ENCODE peak calls at places on chromosomes 12 and 14, in four cellular contexts. Y, V, N and X are unnamed samples.

GRCh38 chr14:100059433-100059781 is 5.8 kb upstream of the EVL start:
- DNase-seq in Y (peak), V (no peak), N (no peak), X (no peak)

GRCh38 chr14:92565718-92566115 is 52.1 kb downstream of the RIN3 start:
- DNase-seq in Y (peak), V (no peak), N (no peak), X (no peak)

GRCh38 chr12:46266869-46267617 is 1.8 kb downstream of the SLC38A1 start:
- DNase-seq in Y (peak), V (peak), N (peak), X (peak)

GRCh38 chr12:12008931-12009611 is 61.7 kb upstream of the BCL2L14 start:
- DNase-seq in Y (peak), V (peak), N (peak), X (no peak)

GRCh38 chr14:75040959-75041358 is 10.3 kb downstream of the MLH3 start:
- DNase-seq in Y (no peak), V (no peak), N (no peak), X (no peak)

GRCh38 chr14:76968621-76969063 is 59.9 kb downstream of the IRF2BPL start:
- DNase-seq in Y (no peak), V (no peak), N (no peak), X (no peak)

GRCh38 chr12:111055181-111055880 is 135.0 kb upstream of the MYL2 start:
- DNase-seq in Y (no peak), V (no peak), N (no peak), X (no peak)

GRCh38 chr12:124365726-124366430 is 71.0 kb downstream of the RFLNA start:
- DNase-seq in Y (no peak), V (no peak), N (no peak), X (no peak)

GRCh38 chr14:68372363-68372762 is 420.5 kb downstream of the ZFP36L1 start:
- DNase-seq in Y (no peak), V (no peak), N (no peak), X (no peak)

GRCh38 chr12:27635349-27635972 is 60.8 kb upstream of the REP15 start:
- DNase-seq in Y (peak), V (peak), N (peak), X (no peak)

GRCh38 chr12:79535751-79536150 is 155.0 kb downstream of the PAWR start:
- DNase-seq in Y (no peak), V (no peak), N (no peak), X (no peak)

GRCh38 chr12:6141048-6141447 is 16.6 kb upstream of the VWF start:
- DNase-seq in Y (no peak), V (no peak), N (peak), X (no peak)

GRCh38 chr14:59919582-59920377 is at the start of gene LRRC9:
- DNase-seq in Y (no peak), V (peak), N (peak), X (peak)

GRCh38 chr14:69928111-69928523 is 48.9 kb downstream of the SMOC1 start:
- DNase-seq in Y (no peak), V (no peak), N (no peak), X (no peak)

GRCh38 chr12:18139989-18140596 is 50.1 kb upstream of the RERGL start:
- DNase-seq in Y (no peak), V (peak), N (peak), X (no peak)

GRCh38 chr12:109302358-109302757 is 6.7 kb downstream of the FOXN4 start:
- DNase-seq in Y (no peak), V (peak), N (peak), X (no peak)

GRCh38 chr12:53051058-53051880 is 1.4 kb downstream of the TNS2 start:
- DNase-seq in Y (no peak), V (no peak), N (no peak), X (peak)

GRCh38 chr14:36583242-36584166 is 1.1 kb upstream of the NKX2-8 start:
- DNase-seq in Y (no peak), V (no peak), N (no peak), X (no peak)

GRCh38 chr12:44875417-44875953 is 630 bp downstream of the NELL2 start:
- DNase-seq in Y (no peak), V (no peak), N (peak), X (no peak)

GRCh38 chr12:23542187-23542586 is 407.3 kb downstream of the SOX5 start:
- DNase-seq in Y (no peak), V (no peak), N (no peak), X (no peak)

GRCh38 chr14:75781096-75781495 is 120.0 kb downstream of the TTLL5 start:
- DNase-seq in Y (no peak), V (no peak), N (no peak), X (no peak)

GRCh38 chr14:99627510-99628381 is 17.2 kb upstream of the HHIPL1 start:
- DNase-seq in Y (no peak), V (no peak), N (no peak), X (no peak)

GRCh38 chr12:45464699-45465098 is 248.8 kb downstream of the ANO6 start:
- DNase-seq in Y (no peak), V (no peak), N (no peak), X (no peak)

GRCh38 chr12:60539592-60539991 is 943.8 kb downstream of the SLC16A7 start:
- DNase-seq in Y (no peak), V (peak), N (no peak), X (no peak)

GRCh38 chr12:19744760-19745218 is 305.5 kb downstream of the AEBP2 start:
- DNase-seq in Y (no peak), V (no peak), N (no peak), X (no peak)

GRCh38 chr12:58408516-58408915 is 467.1 kb downstream of the ATP23 start:
- DNase-seq in Y (no peak), V (no peak), N (no peak), X (no peak)

GRCh38 chr12:132365226-132365625 is 35.8 kb upstream of the GALNT9 start:
- DNase-seq in Y (no peak), V (no peak), N (no peak), X (no peak)

GRCh38 chr12:55673638-55674037 is 34.1 kb downstream of the ITGA7 start:
- DNase-seq in Y (no peak), V (peak), N (peak), X (peak)

GRCh38 chr14:73723799-73724621 is 9.8 kb upstream of the PNMA1 start:
- DNase-seq in Y (peak), V (peak), N (no peak), X (peak)

GRCh38 chr12:129771238-129771637 is 132.6 kb downstream of the TMEM132D start:
- DNase-seq in Y (no peak), V (no peak), N (no peak), X (no peak)

GRCh38 chr14:23095196-23096108 is at the start of gene C14orf119:
- DNase-seq in Y (peak), V (peak), N (peak), X (peak)

GRCh38 chr14:58280954-58281787 is 17.2 kb upstream of the ARID4A start:
- DNase-seq in Y (no peak), V (peak), N (no peak), X (no peak)

GRCh38 chr12:53518381-53518780 is 11.1 kb upstream of the NPFF start:
- DNase-seq in Y (no peak), V (no peak), N (no peak), X (no peak)

GRCh38 chr12:6250343-6250742 is 50.1 kb downstream of the CD9 start:
- DNase-seq in Y (no peak), V (no peak), N (no peak), X (no peak)

GRCh38 chr12:94535614-94535932 is 75.9 kb upstream of the CEP83 start:
- DNase-seq in Y (no peak), V (no peak), N (no peak), X (no peak)

GRCh38 chr14:24182110-24182882 is 6.3 kb downstream of the IPO4 start:
- DNase-seq in Y (no peak), V (no peak), N (no peak), X (no peak)

GRCh38 chr14:64692189-64692588 is 12.0 kb upstream of the PLEKHG3 start:
- DNase-seq in Y (no peak), V (no peak), N (no peak), X (no peak)

GRCh38 chr12:93442411-93443340 is 929 bp upstream of the UBE2N start:
- DNase-seq in Y (peak), V (no peak), N (no peak), X (no peak)

GRCh38 chr14:50590464-50590863 is 30.5 kb downstream of the ATL1 start:
- DNase-seq in Y (no peak), V (no peak), N (no peak), X (no peak)

DNA sequence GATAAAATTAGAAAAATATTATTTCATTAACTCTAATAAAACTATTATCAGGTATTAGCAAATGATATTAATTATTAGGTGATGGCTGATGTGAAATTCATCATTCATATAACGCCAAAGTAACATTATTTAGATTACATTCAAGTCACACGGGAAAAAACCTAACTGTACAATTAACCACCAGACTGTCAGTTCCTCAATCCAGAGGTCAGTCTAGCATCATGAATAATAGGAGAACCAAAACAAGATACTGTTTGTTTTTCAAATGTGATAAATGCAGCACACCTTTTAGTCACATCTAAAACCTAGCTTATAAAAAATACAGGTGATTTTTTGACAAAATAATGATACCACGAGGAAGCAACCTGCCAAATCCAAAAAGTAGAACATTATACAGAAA is 19.6 kb downstream of the SENP1 start:
- DNase-seq in Y (no peak), V (no peak), N (no peak), X (no peak)
- TF ChIP-seq CTCF in Y (no peak), V (no peak), N (no peak), X (no peak)

DNA sequence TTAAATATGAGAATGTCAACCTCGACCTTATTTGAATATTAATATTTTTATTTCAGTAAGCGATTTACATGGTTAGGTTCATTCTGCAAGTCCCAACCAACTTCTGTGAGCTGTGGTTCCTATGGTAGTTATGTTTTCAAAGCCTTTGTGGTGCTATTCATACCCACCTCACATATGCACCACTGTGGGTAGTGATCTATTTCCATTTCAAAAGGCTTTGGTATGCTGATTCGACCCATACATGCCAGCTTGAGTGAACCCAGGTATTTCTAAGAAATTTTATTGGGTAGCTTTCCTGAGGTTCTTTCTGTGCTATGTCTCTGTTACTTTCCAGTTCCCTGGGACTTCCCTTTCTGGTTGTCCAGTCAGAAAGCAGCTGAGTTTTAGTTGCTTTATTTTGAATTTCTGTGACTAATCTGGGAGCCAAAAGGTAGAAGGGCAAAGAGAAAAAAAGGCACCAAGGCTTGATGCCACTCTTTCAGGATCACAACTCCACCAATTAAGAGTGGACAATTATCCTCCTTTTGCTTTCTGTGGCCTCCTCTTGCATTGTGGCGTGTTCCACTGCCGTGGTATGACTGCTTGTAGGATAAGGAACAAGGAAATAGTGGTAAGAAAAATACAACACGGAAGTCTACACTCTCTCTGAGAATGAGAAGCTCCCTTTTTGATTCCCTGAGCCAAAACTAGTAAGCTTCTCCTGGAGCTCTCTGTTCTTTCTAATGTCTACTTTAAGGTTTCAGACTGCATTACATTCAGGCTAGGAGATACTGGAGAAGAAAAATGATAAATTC is 729.1 kb downstream of the NOVA1 start:
- DNase-seq in Y (no peak), V (no peak), N (no peak), X (no peak)
- H3K4me3 ChIP-seq in Y (no peak), V (no peak), N (no peak), X (no peak)

GRCh38 chr12:10928746-10929286 is at the start of gene PRH2:
- DNase-seq in Y (no peak), V (no peak), N (no peak), X (no peak)
- TF ChIP-seq CTCF in Y (no peak), V (no peak), N (no peak), X (no peak)

GRCh38 chr14:105055736-105056302 is 9.4 kb downstream of the GPR132 start:
- DNase-seq in Y (no peak), V (no peak), N (no peak), X (peak)
- H3K4me3 ChIP-seq in Y (no peak), V (no peak), N (no peak), X (no peak)